ENCODE peak calls at places on chromosomes 7 and 10, in seven cellular contexts. U, E, S, B, Q, Z and O are unnamed samples.

GRCh38 chr7:144038887-144039286 is 9.9 kb upstream of the OR2A5 start:
- DNase-seq in S (no peak), B (no peak), Z (no peak), U (no peak), Q (no peak), E (no peak), O (no peak)

GRCh38 chr7:50595538-50596102 is 30.4 kb upstream of the DDC start:
- DNase-seq in U (no peak), Q (no peak), S (peak), E (peak), B (peak), Z (peak), O (peak)

GRCh38 chr10:130772676-130773075 is 538.8 kb downstream of the TCERG1L start:
- DNase-seq in Z (no peak), E (no peak), B (no peak), Q (no peak), U (no peak), S (no peak), O (no peak)

GRCh38 chr10:44183667-44184632 is 200.9 kb downstream of the CXCL12 start:
- DNase-seq in Z (no peak), U (no peak), B (no peak), E (peak), S (no peak), Q (no peak), O (no peak)

GRCh38 chr10:77082601-77083252 is 554.9 kb downstream of the KCNMA1 start:
- DNase-seq in Z (no peak), U (no peak), S (peak), E (no peak), B (no peak), Q (no peak), O (no peak)

GRCh38 chr10:60943372-60944158 is 420 bp downstream of the RHOBTB1 start:
- DNase-seq in Q (peak), Z (peak), U (peak), S (no peak), E (no peak), B (peak), O (peak)

GRCh38 chr7:118218413-118219156 is 5.9 kb upstream of the ANKRD7 start:
- DNase-seq in U (no peak), Q (no peak), E (no peak), S (no peak), B (no peak), Z (no peak), O (no peak)

GRCh38 chr7:29987821-29988317 is 1.7 kb downstream of the SCRN1 start:
- DNase-seq in Q (no peak), B (no peak), E (peak), U (no peak), S (no peak), Z (no peak), O (no peak)

GRCh38 chr7:26858229-26858568 is 6.2 kb downstream of the SKAP2 start:
- DNase-seq in Z (no peak), Q (no peak), S (no peak), E (no peak), U (no peak), B (no peak), O (no peak)

GRCh38 chr7:155206286-155207020 is 91.2 kb upstream of the INSIG1 start:
- DNase-seq in B (no peak), Q (peak), E (no peak), Z (no peak), U (peak), S (peak), O (no peak)

GRCh38 chr10:4514445-4515108 is 311.4 kb upstream of the AKR1E2 start:
- DNase-seq in U (no peak), Z (no peak), B (no peak), E (no peak), S (peak), Q (no peak), O (no peak)

GRCh38 chr7:10998984-10999757 is 25.5 kb downstream of the PHF14 start:
- DNase-seq in Z (no peak), Q (no peak), B (no peak), S (peak), E (no peak), U (no peak), O (no peak)

GRCh38 chr7:22649686-22650085 is 77.3 kb upstream of the IL6 start:
- DNase-seq in Q (no peak), Z (no peak), B (no peak), S (no peak), U (no peak), E (no peak), O (no peak)

GRCh38 chr7:123208793-123209192 is 9.0 kb upstream of the SLC13A1 start:
- DNase-seq in U (no peak), E (no peak), Z (peak), S (peak), Q (no peak), B (no peak), O (no peak)

GRCh38 chr7:68700414-68700813 is 897.9 kb upstream of the AUTS2 start:
- DNase-seq in U (no peak), S (no peak), Z (no peak), E (no peak), Q (no peak), B (no peak), O (no peak)

GRCh38 chr7:132412435-132412834 is 163.8 kb downstream of the PLXNA4 start:
- DNase-seq in U (no peak), Q (no peak), E (no peak), S (no peak), Z (no peak), B (no peak), O (no peak)

GRCh38 chr7:120273476-120273975 is 551 bp downstream of the KCND2 start:
- DNase-seq in E (no peak), Q (no peak), Z (peak), S (peak), U (no peak), B (peak), O (no peak)

GRCh38 chr7:45188736-45189135 is 31.1 kb downstream of the RAMP3 start:
- DNase-seq in Z (no peak), E (no peak), S (no peak), B (no peak), Q (no peak), U (peak), O (no peak)

GRCh38 chr10:4028027-4028471 is 243.0 kb upstream of the KLF6 start:
- DNase-seq in U (no peak), Q (no peak), S (no peak), E (no peak), Z (no peak), B (no peak), O (no peak)